ENCODE peak calls at places on chromosome 22, in six cellular contexts. B is suprapubic skin; S is HL-60; C is stomach; I is right lobe of liver; U is effector memory CD4-positive, alpha-beta T cell. E is an unnamed sample.

GRCh38 chr22:17190702-17191101 is 28.5 kb downstream of the ADA2 start:
- DNase-seq in B (no peak), S (no peak), C (no peak), I (no peak), U (no peak), E (no peak)

GRCh38 chr22:30606455-30607299 is at the start of gene TCN2:
- DNase-seq in B (peak; percentile 86), S (peak; percentile 71), C (peak; percentile 74), I (peak; percentile 73), U (peak; percentile 9), E (peak; percentile 85)

GRCh38 chr22:32202539-32203180 is 2.2 kb downstream of the RFPL2 start:
- DNase-seq in B (no peak), S (peak; percentile 43), C (peak; percentile 52), I (peak; percentile 76), U (no peak), E (peak; percentile 87)

GRCh38 chr22:41535244-41535643 is 9.0 kb downstream of the POLR3H start:
- DNase-seq in B (no peak), S (no peak), C (no peak), I (no peak), U (no peak), E (no peak)

GRCh38 chr22:47337161-47337621 is 574.7 kb downstream of the TBC1D22A start:
- DNase-seq in B (no peak), S (no peak), C (no peak), I (no peak), U (no peak), E (peak; percentile 69)

GRCh38 chr22:50201191-50202129 is 649 bp downstream of the SELENOO start:
- DNase-seq in B (no peak), S (no peak), C (peak; percentile 62), I (no peak), U (no peak), E (peak; percentile 72)

GRCh38 chr22:40067639-40068038 is 72.9 kb downstream of the FAM83F start:
- DNase-seq in B (no peak), S (no peak), C (no peak), I (no peak), U (no peak), E (peak; percentile 61)

GRCh38 chr22:50112151-50113118 is 22.6 kb downstream of the MOV10L1 start:
- DNase-seq in B (no peak), S (peak; percentile 65), C (no peak), I (peak; percentile 63), U (no peak), E (no peak)

GRCh38 chr22:43066844-43067385 is 22.3 kb downstream of the TTLL1 start:
- DNase-seq in B (no peak), S (no peak), C (no peak), I (no peak), U (no peak), E (no peak)

GRCh38 chr22:39084666-39085065 is 7.6 kb downstream of the APOBEC3G start:
- DNase-seq in B (no peak), S (no peak), C (no peak), I (no peak), U (no peak), E (no peak)

GRCh38 chr22:34108168-34108567 is 187.9 kb upstream of the LARGE1 start:
- DNase-seq in B (no peak), S (no peak), C (no peak), I (no peak), U (no peak), E (no peak)

GRCh38 chr22:25746012-25746373 is 4.0 kb downstream of the MYO18B start:
- DNase-seq in B (no peak), S (no peak), C (no peak), I (no peak), U (no peak), E (peak; percentile 9)

GRCh38 chr22:17847360-17848078 is 73.2 kb upstream of the BID start:
- DNase-seq in B (no peak), S (no peak), C (no peak), I (no peak), U (no peak), E (no peak)

GRCh38 chr22:33811208-33811607 is 109.1 kb downstream of the LARGE1 start:
- DNase-seq in B (no peak), S (no peak), C (no peak), I (no peak), U (no peak), E (no peak)

GRCh38 chr22:50170453-50171318 is at the start of gene PANX2:
- DNase-seq in B (no peak), S (no peak), C (no peak), I (peak; percentile 38), U (no peak), E (no peak)

GRCh38 chr22:49449377-49449776 is 378.3 kb downstream of the BRD1 start:
- DNase-seq in B (peak; percentile 9), S (no peak), C (no peak), I (no peak), U (no peak), E (no peak)

GRCh38 chr22:30370681-30371080 is 13.9 kb downstream of the CCDC157 start:
- DNase-seq in B (no peak), S (no peak), C (no peak), I (no peak), U (no peak), E (no peak)

GRCh38 chr22:17337639-17338038 is 31.6 kb upstream of the CECR2 start:
- DNase-seq in B (no peak), S (no peak), C (no peak), I (no peak), U (no peak), E (no peak)

GRCh38 chr22:42692239-42693054 is 28.2 kb downstream of the A4GALT start:
- DNase-seq in B (no peak), S (no peak), C (no peak), I (no peak), U (no peak), E (no peak)

GRCh38 chr22:50169774-50170341 is 673 bp upstream of the PANX2 start:
- DNase-seq in B (no peak), S (no peak), C (peak; percentile 59), I (peak; percentile 41), U (no peak), E (no peak)

GRCh38 chr22:23073506-23074229 is 3.3 kb downstream of the GNAZ start:
- DNase-seq in B (no peak), S (no peak), C (no peak), I (peak; percentile 16), U (no peak), E (no peak)

DNA sequence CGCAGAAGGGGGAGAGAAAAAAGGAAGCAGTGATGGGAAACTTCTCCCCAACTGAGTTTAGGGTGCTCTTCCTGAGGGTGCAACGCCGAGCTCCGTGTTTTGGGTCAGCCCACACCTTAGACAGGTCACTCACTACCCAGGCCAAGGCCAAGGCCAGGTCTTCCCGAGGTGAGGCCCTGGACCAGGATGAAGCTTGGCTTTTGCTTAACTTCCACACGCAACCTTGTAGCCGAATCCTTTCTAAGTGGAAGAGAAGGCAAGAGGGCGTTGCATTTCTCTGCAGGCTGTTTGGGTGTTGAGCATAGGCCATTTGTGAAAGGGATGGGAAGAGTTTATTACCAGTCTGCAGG is 1.4 kb downstream of the KREMEN1 start:
- DNase-seq in B (no peak), S (no peak), C (no peak), I (no peak), U (no peak), E (peak; percentile 20)
- H3K27me3 ChIP-seq in B (no peaks in the 10 kb centered on the region), S (peaks cover 54% of the 10 kb centered on the region), C (peaks cover 11% of the 10 kb centered on the region), I (no peaks in the 10 kb centered on the region), U (peaks cover 30% of the 10 kb centered on the region), E (no peaks in the 10 kb centered on the region)

GRCh38 chr22:36816338-36816634 is 549 bp downstream of the PVALB start:
- DNase-seq in B (no peak), S (no peak), C (no peak), I (no peak), U (no peak), E (no peak)

GRCh38 chr22:36817429-36817783 is 571 bp upstream of the PVALB start:
- DNase-seq in B (no peak), S (no peak), C (no peak), I (no peak), U (no peak), E (no peak)

GRCh38 chr22:36816635-36817428 is at the start of gene PVALB:
- DNase-seq in B (no peak), S (no peak), C (no peak), I (no peak), U (no peak), E (peak; percentile 21)

GRCh38 chr22:36815558-36816337 is 1.1 kb downstream of the PVALB start:
- DNase-seq in B (no peak), S (no peak), C (no peak), I (no peak), U (no peak), E (no peak)

DNA sequence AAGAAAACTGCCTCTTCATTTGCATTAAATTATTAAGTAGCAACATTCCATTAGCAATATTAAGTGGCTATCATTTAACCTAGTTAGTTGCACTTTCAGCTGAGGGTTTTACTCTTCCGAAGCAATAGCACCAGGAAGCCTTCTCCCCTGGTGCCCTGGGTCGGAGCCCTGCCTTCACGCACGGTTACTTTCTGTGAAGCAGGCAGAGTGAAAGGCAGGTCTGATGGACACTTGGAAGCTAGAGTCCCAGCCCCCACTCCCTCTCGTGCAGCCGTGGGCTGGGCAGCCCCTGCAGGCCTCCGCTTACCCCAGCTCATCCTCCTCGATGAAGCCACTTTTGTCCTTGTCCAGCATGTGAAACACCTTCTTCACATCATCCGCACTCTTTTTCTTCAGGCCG is 2.0 kb downstream of the PVALB start:
- DNase-seq in B (no peak), S (no peak), C (no peak), I (no peak), U (no peak), E (no peak)
- H3K27me3 ChIP-seq in B (peaks cover 64% of the 10 kb centered on the region), S (peaks cover 53% of the 10 kb centered on the region), C (peaks cover 55% of the 10 kb centered on the region), I (no peaks in the 10 kb centered on the region), U (peaks cover 31% of the 10 kb centered on the region), E (peaks cover 14% of the 10 kb centered on the region)

DNA sequence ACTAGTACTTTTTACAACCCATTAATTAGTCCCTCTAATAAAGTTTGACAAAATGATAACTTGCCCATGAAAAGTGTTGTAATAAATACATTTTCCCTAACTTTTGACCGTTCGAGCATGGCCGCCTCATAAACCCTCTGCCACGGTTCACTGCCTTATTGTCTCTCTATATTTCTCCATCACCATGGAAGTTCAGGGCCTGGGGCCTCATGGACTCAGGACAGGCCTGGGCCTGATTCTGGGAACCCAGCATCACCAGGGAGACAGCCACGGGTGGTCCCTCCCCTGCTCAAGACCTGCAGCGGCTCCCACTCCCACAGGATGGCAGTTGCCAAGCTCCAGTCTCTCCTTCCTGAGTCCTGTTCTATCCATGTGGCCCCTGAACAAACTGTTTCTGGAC is 101.9 kb downstream of the MN1 start:
- DNase-seq in B (no peak), S (no peak), C (no peak), I (no peak), U (no peak), E (no peak)
- H3K27me3 ChIP-seq in B (no peaks in the 10 kb centered on the region), S (no peaks in the 10 kb centered on the region), C (no peaks in the 10 kb centered on the region), I (no peaks in the 10 kb centered on the region), U (no peaks in the 10 kb centered on the region), E (no peaks in the 10 kb centered on the region)

GRCh38 chr22:27437570-27437969 is 364.0 kb downstream of the MN1 start:
- DNase-seq in B (no peak), S (no peak), C (no peak), I (no peak), U (no peak), E (no peak)

GRCh38 chr22:27438271-27438980 is 363.1 kb downstream of the MN1 start:
- DNase-seq in B (no peak), S (no peak), C (peak; percentile 73), I (no peak), U (no peak), E (peak; percentile 9)

GRCh38 chr22:27436591-27436990 is 365.0 kb downstream of the MN1 start:
- DNase-seq in B (no peak), S (no peak), C (no peak), I (no peak), U (no peak), E (no peak)

GRCh38 chr22:27435839-27436581 is 365.5 kb downstream of the MN1 start:
- DNase-seq in B (no peak), S (no peak), C (no peak), I (no peak), U (no peak), E (no peak)

GRCh38 chr22:27439131-27439530 is 362.4 kb downstream of the MN1 start:
- DNase-seq in B (no peak), S (no peak), C (no peak), I (no peak), U (no peak), E (no peak)
- H3K27me3 ChIP-seq in B (peaks cover 8% of the 10 kb centered on the region), S (no peaks in the 10 kb centered on the region), C (no peaks in the 10 kb centered on the region), I (no peaks in the 10 kb centered on the region), U (no peaks in the 10 kb centered on the region), E (no peaks in the 10 kb centered on the region)

E was measured in small intestine.